ENCODE peak calls at places on chromosomes 1 and 21, in ten cellular contexts. S is heart left ventricle; P is B cell; C is ecto neural progenitor cell; L is PC-9; M is stimulated activated CD8-positive, alpha-beta memory T cell treated with anti-CD3 and anti-CD28 coated beads, Interleukin-15, amount 100 ng/mL, for 24 hours; G is mammary epithelial cell; K is GM19239; N is breast epithelium; B is T follicular helper cell. F is an unnamed sample.

GRCh38 chr1:106268070-106268469 is 788.4 kb upstream of the PRMT6 start:
- DNase-seq in S (no peak), P (no peak), C (no peak), L (no peak), M (no peak), G (peak), K (no peak), N (no peak), B (no peak), F (no peak)

GRCh38 chr1:94234615-94235014 is 2.8 kb downstream of the ARHGAP29 start:
- DNase-seq in S (no peak), P (no peak), C (no peak), L (no peak), M (no peak), G (no peak), K (no peak), N (no peak), B (no peak), F (no peak)

GRCh38 chr1:111032295-111032897 is 68.7 kb upstream of the LRIF1 start:
- DNase-seq in S (no peak), P (peak), C (no peak), L (peak), M (no peak), G (peak), K (peak), N (no peak), B (peak), F (no peak)

GRCh38 chr1:37083551-37084119 is 49.3 kb upstream of the GRIK3 start:
- DNase-seq in S (no peak), P (no peak), C (no peak), L (no peak), M (no peak), G (no peak), K (no peak), N (no peak), B (no peak), F (no peak)

GRCh38 chr1:38018864-38019343 is 6.4 kb downstream of the UTP11 start:
- DNase-seq in S (no peak), P (no peak), C (no peak), L (no peak), M (no peak), G (no peak), K (no peak), N (no peak), B (no peak), F (no peak)

GRCh38 chr1:30464187-30464617 is 259.2 kb downstream of the MATN1 start:
- DNase-seq in S (no peak), P (no peak), C (no peak), L (no peak), M (no peak), G (no peak), K (no peak), N (no peak), B (no peak), F (no peak)

GRCh38 chr1:20291621-20292020 is 946 bp downstream of the VWA5B1 start:
- DNase-seq in S (no peak), P (no peak), C (peak), L (no peak), M (no peak), G (no peak), K (no peak), N (no peak), B (no peak), F (no peak)

GRCh38 chr1:161071886-161072371 is 2.2 kb upstream of the ARHGAP30 start:
- DNase-seq in S (peak), P (peak), C (peak), L (no peak), M (no peak), G (no peak), K (peak), N (no peak), B (peak), F (peak)

GRCh38 chr1:220878223-220879081 is 791 bp upstream of the HLX start:
- DNase-seq in S (peak), P (peak), C (no peak), L (no peak), M (no peak), G (no peak), K (no peak), N (no peak), B (no peak), F (peak)

GRCh38 chr1:8089535-8090228 is 63.6 kb upstream of the ERRFI1 start:
- DNase-seq in S (no peak), P (no peak), C (no peak), L (no peak), M (no peak), G (peak), K (no peak), N (no peak), B (no peak), F (no peak)

GRCh38 chr1:117886101-117886795 is 43.2 kb downstream of the GDAP2 start:
- DNase-seq in S (no peak), P (no peak), C (no peak), L (no peak), M (no peak), G (peak), K (no peak), N (no peak), B (no peak), F (no peak)

GRCh38 chr1:154193821-154194220 is 1.9 kb upstream of the TPM3 start:
- DNase-seq in S (no peak), P (no peak), C (no peak), L (no peak), M (no peak), G (peak), K (no peak), N (peak), B (no peak), F (no peak)

GRCh38 chr1:163535807-163536206 is 214.1 kb downstream of the NUF2 start:
- DNase-seq in S (no peak), P (no peak), C (no peak), L (no peak), M (no peak), G (peak), K (no peak), N (no peak), B (no peak), F (no peak)

GRCh38 chr1:7590426-7590790 is 180.7 kb upstream of the VAMP3 start:
- DNase-seq in S (no peak), P (no peak), C (no peak), L (no peak), M (no peak), G (no peak), K (no peak), N (no peak), B (no peak), F (peak)

GRCh38 chr1:7373936-7374760 is 396.9 kb upstream of the VAMP3 start:
- DNase-seq in S (peak), P (no peak), C (no peak), L (no peak), M (no peak), G (peak), K (no peak), N (no peak), B (no peak), F (no peak)

GRCh38 chr1:68916227-68916853 is 419.5 kb upstream of the DEPDC1 start:
- DNase-seq in S (no peak), P (no peak), C (no peak), L (peak), M (no peak), G (peak), K (no peak), N (no peak), B (no peak), F (no peak)

GRCh38 chr1:3543076-3544049 is 67.9 kb downstream of the MEGF6 start:
- DNase-seq in S (no peak), P (no peak), C (peak), L (peak), M (no peak), G (peak), K (no peak), N (peak), B (no peak), F (no peak)

GRCh38 chr1:2258996-2259395 is 30.9 kb downstream of the SKI start:
- DNase-seq in S (peak), P (peak), C (no peak), L (no peak), M (no peak), G (no peak), K (no peak), N (no peak), B (peak), F (peak)

GRCh38 chr1:243408479-243408878 is 152.6 kb downstream of the SDCCAG8 start:
- DNase-seq in S (no peak), P (no peak), C (no peak), L (no peak), M (no peak), G (no peak), K (no peak), N (no peak), B (no peak), F (no peak)

GRCh38 chr1:20787775-20788488 is 825 bp upstream of the HP1BP3 start:
- DNase-seq in S (no peak), P (no peak), C (no peak), L (peak), M (no peak), G (no peak), K (no peak), N (no peak), B (no peak), F (no peak)

GRCh38 chr1:182629674-182630073 is 25.5 kb upstream of the RGS16 start:
- DNase-seq in S (no peak), P (peak), C (no peak), L (no peak), M (no peak), G (no peak), K (no peak), N (no peak), B (no peak), F (no peak)

GRCh38 chr1:230581446-230582079 is 60.7 kb upstream of the COG2 start:
- DNase-seq in S (no peak), P (no peak), C (no peak), L (no peak), M (no peak), G (no peak), K (no peak), N (no peak), B (no peak), F (no peak)

GRCh38 chr1:225454067-225454618 is 26.3 kb upstream of the LBR start:
- DNase-seq in S (no peak), P (no peak), C (no peak), L (peak), M (no peak), G (no peak), K (no peak), N (no peak), B (no peak), F (no peak)

GRCh38 chr1:167273027-167273800 is 52.5 kb downstream of the POU2F1 start:
- DNase-seq in S (no peak), P (no peak), C (no peak), L (no peak), M (no peak), G (peak), K (no peak), N (no peak), B (no peak), F (no peak)

GRCh38 chr21:45886610-45887026 is 95.0 kb upstream of the COL6A1 start:
- DNase-seq in S (no peak), P (no peak), C (no peak), L (no peak), M (no peak), G (no peak), K (no peak), N (no peak), B (no peak), F (peak)

GRCh38 chr1:197393105-197393504 is 125.1 kb downstream of the CRB1 start:
- DNase-seq in S (no peak), P (no peak), C (no peak), L (no peak), M (no peak), G (no peak), K (no peak), N (no peak), B (no peak), F (no peak)

GRCh38 chr1:11533790-11534787 is 55.1 kb downstream of the DISP3 start:
- DNase-seq in S (no peak), P (no peak), C (no peak), L (no peak), M (no peak), G (no peak), K (no peak), N (peak), B (no peak), F (peak)

GRCh38 chr1:219927956-219928790 is at the start of gene SLC30A10:
- DNase-seq in S (peak), P (peak), C (peak), L (no peak), M (no peak), G (peak), K (no peak), N (no peak), B (no peak), F (no peak)

GRCh38 chr1:66490817-66491216 is 43.1 kb upstream of the SGIP1 start:
- DNase-seq in S (no peak), P (no peak), C (no peak), L (no peak), M (no peak), G (no peak), K (no peak), N (no peak), B (no peak), F (no peak)